ENCODE peak calls at places on chromosomes 1 and 21, in nine cellular contexts. One of them, this sample, is unnamed. For H3K27me3 and H3K4me1, the result is how much of the 10 kb centered on the place peaks cover.

GRCh38 chr1:12438349-12438924 is 179.6 kb downstream of the DHRS3 start:
- DNase-seq in CD8-positive, alpha-beta T cell: peak
- DNase-seq in left ventricle myocardium inferior: no peak
- DNase-seq in Karpas-422: no peak
- DNase-seq in CD4-positive, CD25-positive, alpha-beta regulatory T cell: peak
- DNase-seq in pancreas: no peak
- DNase-seq in stomach: no peak
- DNase-seq in H9: no peak
- DNase-seq in CD8-positive, alpha-beta memory T cell: peak
- DNase-seq in this sample: peak

GRCh38 chr1:5456090-5456789 is 536.0 kb downstream of the NPHP4 start:
- DNase-seq in CD8-positive, alpha-beta T cell: no peak
- DNase-seq in left ventricle myocardium inferior: no peak
- DNase-seq in Karpas-422: no peak
- DNase-seq in CD4-positive, CD25-positive, alpha-beta regulatory T cell: no peak
- DNase-seq in pancreas: no peak
- DNase-seq in stomach: no peak
- DNase-seq in H9: no peak
- DNase-seq in CD8-positive, alpha-beta memory T cell: no peak
- DNase-seq in this sample: no peak

GRCh38 chr1:3597599-3597964 is 13.7 kb downstream of the MEGF6 start:
- DNase-seq in CD8-positive, alpha-beta T cell: peak
- DNase-seq in left ventricle myocardium inferior: peak
- DNase-seq in Karpas-422: no peak
- DNase-seq in CD4-positive, CD25-positive, alpha-beta regulatory T cell: peak
- DNase-seq in pancreas: no peak
- DNase-seq in stomach: no peak
- DNase-seq in H9: no peak
- DNase-seq in CD8-positive, alpha-beta memory T cell: no peak
- DNase-seq in this sample: no peak

GRCh38 chr1:38045431-38046332 is 911 bp downstream of the POU3F1 start:
- DNase-seq in CD8-positive, alpha-beta T cell: no peak
- DNase-seq in left ventricle myocardium inferior: no peak
- DNase-seq in Karpas-422: no peak
- DNase-seq in CD4-positive, CD25-positive, alpha-beta regulatory T cell: peak
- DNase-seq in pancreas: peak
- DNase-seq in stomach: no peak
- DNase-seq in H9: peak
- DNase-seq in CD8-positive, alpha-beta memory T cell: no peak
- DNase-seq in this sample: no peak

GRCh38 chr1:63322248-63322943 is at the start of gene FOXD3:
- DNase-seq in CD8-positive, alpha-beta T cell: no peak
- DNase-seq in left ventricle myocardium inferior: peak
- DNase-seq in Karpas-422: no peak
- DNase-seq in CD4-positive, CD25-positive, alpha-beta regulatory T cell: peak
- DNase-seq in pancreas: peak
- DNase-seq in stomach: peak
- DNase-seq in H9: peak
- DNase-seq in CD8-positive, alpha-beta memory T cell: no peak
- DNase-seq in this sample: no peak

GRCh38 chr1:110460253-110461220 is 9.6 kb downstream of the PROK1 start:
- DNase-seq in CD8-positive, alpha-beta T cell: peak
- DNase-seq in left ventricle myocardium inferior: peak
- DNase-seq in Karpas-422: peak
- DNase-seq in CD4-positive, CD25-positive, alpha-beta regulatory T cell: peak
- DNase-seq in pancreas: no peak
- DNase-seq in stomach: peak
- DNase-seq in H9: peak
- DNase-seq in CD8-positive, alpha-beta memory T cell: peak
- DNase-seq in this sample: peak

GRCh38 chr1:116997011-116997410 is 4.5 kb upstream of the CD101 start:
- DNase-seq in CD8-positive, alpha-beta T cell: no peak
- DNase-seq in left ventricle myocardium inferior: no peak
- DNase-seq in Karpas-422: no peak
- DNase-seq in CD4-positive, CD25-positive, alpha-beta regulatory T cell: no peak
- DNase-seq in pancreas: no peak
- DNase-seq in stomach: no peak
- DNase-seq in H9: no peak
- DNase-seq in CD8-positive, alpha-beta memory T cell: no peak
- DNase-seq in this sample: no peak

GRCh38 chr1:46719689-46720088 is 775 bp upstream of the EFCAB14 start:
- DNase-seq in CD8-positive, alpha-beta T cell: no peak
- DNase-seq in left ventricle myocardium inferior: no peak
- DNase-seq in Karpas-422: no peak
- DNase-seq in CD4-positive, CD25-positive, alpha-beta regulatory T cell: no peak
- DNase-seq in pancreas: no peak
- DNase-seq in stomach: peak
- DNase-seq in H9: peak
- DNase-seq in CD8-positive, alpha-beta memory T cell: no peak
- DNase-seq in this sample: no peak

GRCh38 chr1:167995038-167995437 is 58.2 kb upstream of the MPC2 start:
- DNase-seq in CD8-positive, alpha-beta T cell: no peak
- DNase-seq in left ventricle myocardium inferior: no peak
- DNase-seq in Karpas-422: no peak
- DNase-seq in CD4-positive, CD25-positive, alpha-beta regulatory T cell: no peak
- DNase-seq in pancreas: no peak
- DNase-seq in stomach: no peak
- DNase-seq in H9: no peak
- DNase-seq in CD8-positive, alpha-beta memory T cell: no peak
- DNase-seq in this sample: no peak

GRCh38 chr1:6136516-6137220 is 43.5 kb downstream of the CHD5 start:
- DNase-seq in CD8-positive, alpha-beta T cell: no peak
- DNase-seq in left ventricle myocardium inferior: no peak
- DNase-seq in Karpas-422: no peak
- DNase-seq in CD4-positive, CD25-positive, alpha-beta regulatory T cell: no peak
- DNase-seq in pancreas: peak
- DNase-seq in stomach: no peak
- DNase-seq in H9: no peak
- DNase-seq in CD8-positive, alpha-beta memory T cell: no peak
- DNase-seq in this sample: no peak

GRCh38 chr21:45957986-45958610 is 23.5 kb upstream of the COL6A1 start:
- DNase-seq in CD8-positive, alpha-beta T cell: no peak
- DNase-seq in left ventricle myocardium inferior: peak
- DNase-seq in Karpas-422: no peak
- DNase-seq in CD4-positive, CD25-positive, alpha-beta regulatory T cell: no peak
- DNase-seq in pancreas: no peak
- DNase-seq in stomach: no peak
- DNase-seq in H9: no peak
- DNase-seq in CD8-positive, alpha-beta memory T cell: no peak
- DNase-seq in this sample: no peak

GRCh38 chr1:23369335-23370013 is at the start of gene ZNF436:
- DNase-seq in CD8-positive, alpha-beta T cell: peak
- DNase-seq in left ventricle myocardium inferior: peak
- DNase-seq in Karpas-422: peak
- DNase-seq in CD4-positive, CD25-positive, alpha-beta regulatory T cell: peak
- DNase-seq in pancreas: peak
- DNase-seq in stomach: peak
- DNase-seq in H9: no peak
- DNase-seq in CD8-positive, alpha-beta memory T cell: peak
- DNase-seq in this sample: no peak

GRCh38 chr1:40017951-40018575 is 22.5 kb upstream of the CAP1 start:
- DNase-seq in CD8-positive, alpha-beta T cell: no peak
- DNase-seq in left ventricle myocardium inferior: no peak
- DNase-seq in Karpas-422: peak
- DNase-seq in CD4-positive, CD25-positive, alpha-beta regulatory T cell: no peak
- DNase-seq in pancreas: no peak
- DNase-seq in stomach: no peak
- DNase-seq in H9: peak
- DNase-seq in CD8-positive, alpha-beta memory T cell: no peak
- DNase-seq in this sample: no peak

GRCh38 chr1:95640746-95641145 is 406.7 kb downstream of the RWDD3 start:
- DNase-seq in CD8-positive, alpha-beta T cell: no peak
- DNase-seq in left ventricle myocardium inferior: no peak
- DNase-seq in Karpas-422: no peak
- DNase-seq in CD4-positive, CD25-positive, alpha-beta regulatory T cell: no peak
- DNase-seq in pancreas: no peak
- DNase-seq in stomach: peak
- DNase-seq in H9: no peak
- DNase-seq in CD8-positive, alpha-beta memory T cell: no peak
- DNase-seq in this sample: no peak

GRCh38 chr1:50750021-50750619 is 209.9 kb downstream of the FAF1 start:
- DNase-seq in CD8-positive, alpha-beta T cell: no peak
- DNase-seq in left ventricle myocardium inferior: no peak
- DNase-seq in Karpas-422: peak
- DNase-seq in CD4-positive, CD25-positive, alpha-beta regulatory T cell: no peak
- DNase-seq in pancreas: no peak
- DNase-seq in stomach: no peak
- DNase-seq in H9: no peak
- DNase-seq in CD8-positive, alpha-beta memory T cell: no peak
- DNase-seq in this sample: no peak

GRCh38 chr1:165897326-165898303 is 70.2 kb downstream of the UCK2 start:
- DNase-seq in CD8-positive, alpha-beta T cell: no peak
- DNase-seq in left ventricle myocardium inferior: no peak
- DNase-seq in Karpas-422: no peak
- DNase-seq in CD4-positive, CD25-positive, alpha-beta regulatory T cell: peak
- DNase-seq in pancreas: no peak
- DNase-seq in stomach: no peak
- DNase-seq in H9: peak
- DNase-seq in CD8-positive, alpha-beta memory T cell: no peak
- DNase-seq in this sample: no peak

GRCh38 chr1:161039154-161039545 is 386 bp upstream of the TSTD1 start:
- DNase-seq in CD8-positive, alpha-beta T cell: no peak
- DNase-seq in left ventricle myocardium inferior: no peak
- DNase-seq in Karpas-422: no peak
- DNase-seq in CD4-positive, CD25-positive, alpha-beta regulatory T cell: no peak
- DNase-seq in pancreas: no peak
- DNase-seq in stomach: no peak
- DNase-seq in H9: no peak
- DNase-seq in CD8-positive, alpha-beta memory T cell: no peak
- DNase-seq in this sample: no peak
- H3K27ac ChIP-seq in CD8-positive, alpha-beta T cell: peak
- H3K27ac ChIP-seq in left ventricle myocardium inferior: peak
- H3K27ac ChIP-seq in Karpas-422: no peak
- H3K27ac ChIP-seq in CD4-positive, CD25-positive, alpha-beta regulatory T cell: peak
- H3K27ac ChIP-seq in pancreas: peak
- H3K27ac ChIP-seq in stomach: peak
- H3K27ac ChIP-seq in H9: no peak
- H3K27ac ChIP-seq in CD8-positive, alpha-beta memory T cell: no peak
- H3K27ac ChIP-seq in this sample: peak

GRCh38 chr1:108609483-108610066 is 49.7 kb downstream of the EEIG2 start:
- DNase-seq in CD8-positive, alpha-beta T cell: no peak
- DNase-seq in left ventricle myocardium inferior: no peak
- DNase-seq in Karpas-422: no peak
- DNase-seq in CD4-positive, CD25-positive, alpha-beta regulatory T cell: no peak
- DNase-seq in pancreas: no peak
- DNase-seq in stomach: no peak
- DNase-seq in H9: no peak
- DNase-seq in CD8-positive, alpha-beta memory T cell: no peak
- DNase-seq in this sample: no peak
- H3K27me3 ChIP-seq in CD8-positive, alpha-beta T cell: under half
- H3K27me3 ChIP-seq in left ventricle myocardium inferior: under half
- H3K27me3 ChIP-seq in Karpas-422: under half
- H3K27me3 ChIP-seq in CD4-positive, CD25-positive, alpha-beta regulatory T cell: under half
- H3K27me3 ChIP-seq in pancreas: under half
- H3K27me3 ChIP-seq in stomach: under half
- H3K27me3 ChIP-seq in H9: under half
- H3K27me3 ChIP-seq in CD8-positive, alpha-beta memory T cell: under half
- H3K27me3 ChIP-seq in this sample: under half

DNA sequence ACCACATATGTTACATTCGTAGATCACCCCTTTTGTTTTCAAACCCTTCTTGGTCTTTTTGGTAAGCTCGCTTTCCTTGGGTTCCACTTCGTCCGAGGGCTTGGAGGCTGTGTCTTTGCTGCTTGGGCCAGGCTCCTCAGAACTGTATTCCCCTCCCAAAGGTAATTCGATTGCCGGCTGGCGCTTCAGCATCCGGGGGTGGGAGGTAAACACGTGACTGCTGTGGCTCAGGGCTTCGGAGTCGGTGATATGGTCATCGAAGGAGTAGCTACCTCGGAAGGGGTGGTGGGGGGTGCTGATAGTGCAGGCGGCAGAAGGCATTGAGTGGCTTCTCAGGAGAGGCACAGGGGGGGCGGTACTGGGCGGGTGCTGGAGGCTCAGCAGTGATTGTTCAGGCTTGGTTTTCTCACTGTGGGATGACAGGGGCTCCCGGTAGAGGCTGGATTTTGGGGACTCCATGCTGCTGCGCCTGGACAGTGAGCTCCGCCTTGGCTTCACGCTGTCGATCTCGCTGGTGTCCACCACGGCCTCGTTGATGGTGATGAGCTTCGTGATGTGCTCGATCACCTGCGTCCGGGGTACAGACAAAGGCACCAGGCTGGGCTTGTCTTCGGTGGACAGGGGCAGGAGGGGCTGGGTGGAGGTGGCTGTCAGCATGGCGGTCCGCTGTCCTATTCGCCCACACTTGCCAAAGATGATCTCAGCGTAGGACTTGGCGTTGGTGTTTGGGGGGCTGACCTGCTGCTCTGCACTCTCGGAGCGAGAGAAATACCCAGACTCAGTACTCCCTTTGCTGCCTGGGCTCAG is 98.6 kb upstream of the EDN2 start:
- DNase-seq in CD8-positive, alpha-beta T cell: no peak
- DNase-seq in left ventricle myocardium inferior: no peak
- DNase-seq in Karpas-422: no peak
- DNase-seq in CD4-positive, CD25-positive, alpha-beta regulatory T cell: no peak
- DNase-seq in pancreas: no peak
- DNase-seq in stomach: peak
- DNase-seq in H9: no peak
- DNase-seq in CD8-positive, alpha-beta memory T cell: no peak
- DNase-seq in this sample: no peak
- H3K4me1 ChIP-seq in CD8-positive, alpha-beta T cell: under half
- H3K4me1 ChIP-seq in left ventricle myocardium inferior: under half
- H3K4me1 ChIP-seq in Karpas-422: under half
- H3K4me1 ChIP-seq in CD4-positive, CD25-positive, alpha-beta regulatory T cell: under half
- H3K4me1 ChIP-seq in pancreas: under half
- H3K4me1 ChIP-seq in stomach: under half
- H3K4me1 ChIP-seq in H9: under half
- H3K4me1 ChIP-seq in CD8-positive, alpha-beta memory T cell: under half
- H3K4me1 ChIP-seq in this sample: under half

GRCh38 chr1:31374511-31375196 is 1.8 kb upstream of the FABP3 start:
- DNase-seq in CD8-positive, alpha-beta T cell: no peak
- DNase-seq in left ventricle myocardium inferior: peak
- DNase-seq in Karpas-422: no peak
- DNase-seq in CD4-positive, CD25-positive, alpha-beta regulatory T cell: no peak
- DNase-seq in pancreas: no peak
- DNase-seq in stomach: peak
- DNase-seq in H9: no peak
- DNase-seq in CD8-positive, alpha-beta memory T cell: no peak
- DNase-seq in this sample: no peak

GRCh38 chr1:31372961-31373896 is at the start of gene FABP3:
- DNase-seq in CD8-positive, alpha-beta T cell: no peak
- DNase-seq in left ventricle myocardium inferior: peak
- DNase-seq in Karpas-422: no peak
- DNase-seq in CD4-positive, CD25-positive, alpha-beta regulatory T cell: peak
- DNase-seq in pancreas: peak
- DNase-seq in stomach: peak
- DNase-seq in H9: peak
- DNase-seq in CD8-positive, alpha-beta memory T cell: no peak
- DNase-seq in this sample: no peak

GRCh38 chr1:31372051-31372450 is 825 bp downstream of the FABP3 start:
- DNase-seq in CD8-positive, alpha-beta T cell: no peak
- DNase-seq in left ventricle myocardium inferior: no peak
- DNase-seq in Karpas-422: no peak
- DNase-seq in CD4-positive, CD25-positive, alpha-beta regulatory T cell: no peak
- DNase-seq in pancreas: no peak
- DNase-seq in stomach: peak
- DNase-seq in H9: no peak
- DNase-seq in CD8-positive, alpha-beta memory T cell: no peak
- DNase-seq in this sample: no peak

GRCh38 chr1:31371560-31371959 is 1.3 kb downstream of the FABP3 start:
- DNase-seq in CD8-positive, alpha-beta T cell: no peak
- DNase-seq in left ventricle myocardium inferior: no peak
- DNase-seq in Karpas-422: no peak
- DNase-seq in CD4-positive, CD25-positive, alpha-beta regulatory T cell: no peak
- DNase-seq in pancreas: no peak
- DNase-seq in stomach: no peak
- DNase-seq in H9: no peak
- DNase-seq in CD8-positive, alpha-beta memory T cell: no peak
- DNase-seq in this sample: no peak

GRCh38 chr1:31373897-31374486 is 1.1 kb upstream of the FABP3 start:
- DNase-seq in CD8-positive, alpha-beta T cell: no peak
- DNase-seq in left ventricle myocardium inferior: no peak
- DNase-seq in Karpas-422: no peak
- DNase-seq in CD4-positive, CD25-positive, alpha-beta regulatory T cell: peak
- DNase-seq in pancreas: no peak
- DNase-seq in stomach: no peak
- DNase-seq in H9: no peak
- DNase-seq in CD8-positive, alpha-beta memory T cell: no peak
- DNase-seq in this sample: no peak
- H3K27ac ChIP-seq in CD8-positive, alpha-beta T cell: no peak
- H3K27ac ChIP-seq in left ventricle myocardium inferior: peak
- H3K27ac ChIP-seq in Karpas-422: no peak
- H3K27ac ChIP-seq in CD4-positive, CD25-positive, alpha-beta regulatory T cell: no peak
- H3K27ac ChIP-seq in pancreas: peak
- H3K27ac ChIP-seq in stomach: peak
- H3K27ac ChIP-seq in H9: no peak
- H3K27ac ChIP-seq in CD8-positive, alpha-beta memory T cell: no peak
- H3K27ac ChIP-seq in this sample: no peak

This sample was measured in effector memory CD4-positive, alpha-beta T cell.